ENCODE peak calls at places on chromosomes 11 and 22, in four cellular contexts. U is H1, K is GM12878, T is HepG2. Z is an unnamed sample.

GRCh38 chr11:95831198-95831883 is 41.0 kb downstream of the CEP57 start:
- DNase-seq in U (no peak), K (no peak), T (no peak), Z (no peak)

GRCh38 chr22:23789638-23790037 is 2.9 kb downstream of the SMARCB1 start:
- DNase-seq in U (no peak), K (no peak), T (peak; percentile 71), Z (no peak)

GRCh38 chr22:24304067-24304675 is 33.5 kb downstream of the SPECC1L start:
- DNase-seq in U (no peak), K (no peak), T (no peak), Z (no peak)

GRCh38 chr11:17066691-17067090 is 10.8 kb downstream of the RPS13 start:
- DNase-seq in U (no peak), K (no peak), T (no peak), Z (no peak)

GRCh38 chr11:114179234-114179941 is 116.8 kb upstream of the NNMT start:
- DNase-seq in U (no peak), K (no peak), T (no peak), Z (no peak)

GRCh38 chr11:45410391-45411215 is 124.5 kb upstream of the SYT13 start:
- DNase-seq in U (peak; percentile 19), K (no peak), T (no peak), Z (no peak)

GRCh38 chr11:19719960-19720359 is 7.3 kb downstream of the NAV2 start:
- DNase-seq in U (no peak), K (no peak), T (no peak), Z (no peak)

GRCh38 chr11:27317751-27318150 is 45.3 kb downstream of the CCDC34 start:
- DNase-seq in U (no peak), K (no peak), T (no peak), Z (peak; percentile 28)

GRCh38 chr22:35589071-35589735 is 27.9 kb downstream of the MB start:
- DNase-seq in U (peak; percentile 31), K (no peak), T (no peak), Z (no peak)

GRCh38 chr11:65454696-65455456 is 32.3 kb downstream of the NEAT1 start:
- DNase-seq in U (peak; percentile 69), K (peak; percentile 77), T (peak; percentile 80), Z (no peak)

GRCh38 chr11:14614223-14614622 is 29.4 kb upstream of the PDE3B start:
- DNase-seq in U (no peak), K (no peak), T (no peak), Z (no peak)

GRCh38 chr22:38243007-38243775 is 29.6 kb downstream of the TMEM184B start:
- DNase-seq in U (no peak), K (no peak), T (peak; percentile 74), Z (no peak)

GRCh38 chr11:102446606-102447005 is 6.0 kb downstream of the TMEM123 start:
- DNase-seq in U (no peak), K (no peak), T (no peak), Z (no peak)

GRCh38 chr11:83819936-83820549 is 533.9 kb upstream of the CCDC90B start:
- DNase-seq in U (no peak), K (no peak), T (peak; percentile 43), Z (no peak)

GRCh38 chr22:37906364-37907008 is 389 bp downstream of the MICALL1 start:
- DNase-seq in U (no peak), K (no peak), T (no peak), Z (no peak)

GRCh38 chr11:9253086-9253485 is 12.1 kb downstream of the DENND5A start:
- DNase-seq in U (no peak), K (no peak), T (no peak), Z (no peak)

GRCh38 chr22:48647606-48648515 is 1179.8 kb downstream of the BRD1 start:
- DNase-seq in U (no peak), K (no peak), T (no peak), Z (no peak)

GRCh38 chr11:114348200-114349191 is 51.8 kb downstream of the C11orf71 start:
- DNase-seq in U (peak; percentile 34), K (no peak), T (peak; percentile 39), Z (peak; percentile 58)

GRCh38 chr11:31106963-31107576 is 262.5 kb downstream of the DCDC1 start:
- DNase-seq in U (peak; percentile 36), K (no peak), T (peak; percentile 50), Z (peak; percentile 33)

GRCh38 chr22:46752911-46753310 is 9.5 kb upstream of the TBC1D22A start:
- DNase-seq in U (no peak), K (no peak), T (no peak), Z (no peak)

GRCh38 chr11:62545437-62546243 is 966 bp downstream of the AHNAK start:
- DNase-seq in U (peak; percentile 53), K (no peak), T (peak; percentile 86), Z (peak; percentile 85)

DNA sequence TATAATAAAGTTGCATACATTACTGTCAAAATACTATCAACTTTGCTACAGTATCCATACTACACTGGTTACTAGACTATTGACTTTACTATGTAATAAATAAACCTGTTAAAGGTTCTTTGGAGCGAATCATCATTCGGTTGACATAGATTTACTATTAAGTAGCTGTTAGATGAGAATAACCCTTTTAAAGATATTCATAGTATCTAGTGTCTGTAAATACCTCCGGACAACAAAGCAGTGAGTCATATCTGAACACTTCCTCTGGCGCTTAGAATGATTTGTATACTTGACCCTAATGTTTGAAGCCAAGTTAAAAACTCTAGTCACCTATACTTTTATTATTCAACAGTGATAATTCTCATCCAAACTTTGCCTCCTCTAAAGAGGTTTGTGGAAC is 84.7 kb downstream of the MSANTD4 start:
- DNase-seq in U (no peak), K (no peak), T (no peak), Z (no peak)
- TF ChIP-seq ZNF274 in U (no peak), K (no peak), T (no peak), Z (no peak)

GRCh38 chr22:19086944-19087343 is 35.3 kb downstream of the DGCR2 start:
- DNase-seq in U (no peak), K (no peak), T (no peak), Z (no peak)

GRCh38 chr22:19090586-19091127 is 31.6 kb downstream of the DGCR2 start:
- DNase-seq in U (no peak), K (no peak), T (no peak), Z (no peak)

GRCh38 chr22:19090183-19090582 is 32.0 kb downstream of the DGCR2 start:
- DNase-seq in U (no peak), K (no peak), T (no peak), Z (no peak)

GRCh38 chr22:19086417-19086816 is 35.8 kb downstream of the DGCR2 start:
- DNase-seq in U (no peak), K (no peak), T (no peak), Z (no peak)

DNA sequence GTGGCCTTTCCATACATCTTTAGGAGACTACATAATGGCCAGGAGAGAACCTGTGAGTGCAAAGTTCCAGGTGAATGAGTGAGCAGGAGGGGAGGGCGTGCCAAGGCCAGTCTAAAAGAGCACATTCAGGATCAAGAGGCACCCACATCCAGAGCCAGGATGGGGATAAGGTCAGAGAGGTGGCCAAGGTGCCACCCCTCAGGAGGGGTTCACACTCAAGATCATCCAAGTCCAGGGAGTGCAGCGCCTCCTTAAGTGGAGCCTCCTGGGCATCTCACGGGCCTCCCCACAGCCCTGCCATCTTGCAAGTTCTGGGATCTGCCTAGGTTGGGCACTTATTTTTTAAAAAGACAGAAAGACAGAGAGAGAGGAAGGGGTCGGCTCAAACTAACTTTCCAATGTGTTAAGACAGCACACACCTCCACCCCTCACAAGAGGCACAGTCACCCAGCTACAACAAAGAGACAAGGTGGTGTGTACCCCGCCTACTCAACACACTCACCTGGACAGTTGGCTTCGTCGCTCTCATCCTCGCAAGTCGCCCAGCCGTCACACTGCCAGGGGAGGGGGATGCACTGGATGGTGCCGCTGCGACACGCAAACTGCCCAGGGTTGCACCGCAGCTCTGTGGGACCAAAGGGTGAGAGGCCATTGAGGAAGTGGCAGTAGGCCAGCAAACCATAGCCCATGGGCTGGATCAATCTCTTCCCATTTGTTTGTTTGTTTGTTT is 33.2 kb downstream of the DGCR2 start:
- DNase-seq in U (no peak), K (no peak), T (no peak), Z (no peak)
- TF ChIP-seq SUZ12 in U (no peak), K (no peak), T (no peak), Z (no peak)

GRCh38 chr11:73399159-73400090 is 23.2 kb downstream of the RELT start:
- DNase-seq in U (no peak), K (no peak), T (no peak), Z (no peak)
- TF ChIP-seq ZNF274 in U (no peak), K (no peak), T (no peak), Z (no peak)

GRCh38 chr22:45009881-45010531 is at the start of gene PHF21B:
- DNase-seq in U (no peak), K (no peak), T (no peak), Z (peak; percentile 52)
- TF ChIP-seq SUZ12 in U (no peak), K (no peak), T (no peak), Z (no peak)

GRCh38 chr22:19661156-19661555 is 53.1 kb upstream of the SEPTIN5 start:
- DNase-seq in U (no peak), K (no peak), T (no peak), Z (no peak)
- TF ChIP-seq ZNF274 in U (no peak), K (no peak), T (no peak), Z (no peak)

Z was measured in NT2/D1.